ENCODE peak calls at places on chromosomes 1 and 21, in eight cellular contexts. N is NCI-H510A treated with DMSO at 0.1 percent for 48 hours; K is B cell; L is activated T-cell treated with anti-CD3 and anti-CD28 coated beads for 48 hours; E is mucosa of descending colon; M is G401; S is stimulated activated CD8-positive, alpha-beta memory T cell treated with anti-CD3 and anti-CD28 coated beads, Interleukin-4, amount 100 ng/mL, for 1 hour; D is stimulated activated CD4-positive, alpha-beta T cell treated with anti-CD3 and anti-CD28 coated beads, Interleukin-2, amount 100 ng/mL, for 24 hours. O is an unnamed sample.

GRCh38 chr1:85656948-85657347 is 51.3 kb downstream of the ZNHIT6 start:
- DNase-seq in E (no peak), N (no peak), K (no peak), S (no peak), L (no peak), M (no peak), D (no peak), O (no peak)

GRCh38 chr1:27099904-27100796 is 54.8 kb downstream of the SLC9A1 start:
- DNase-seq in N (peak), M (no peak), S (no peak), L (no peak), D (no peak), K (no peak), E (peak), O (no peak)

GRCh38 chr1:183699643-183700160 is 46.6 kb upstream of the APOBEC4 start:
- DNase-seq in M (no peak), L (no peak), D (no peak), N (no peak), S (no peak), E (no peak), K (no peak), O (no peak)

GRCh38 chr1:241274693-241275092 is 82.3 kb downstream of the RGS7 start:
- DNase-seq in K (no peak), E (no peak), D (no peak), L (no peak), S (no peak), N (no peak), M (no peak), O (no peak)

GRCh38 chr1:47423872-47424271 is 7.8 kb downstream of the FOXE3 start:
- DNase-seq in M (no peak), N (no peak), D (no peak), S (no peak), K (no peak), E (no peak), L (no peak), O (no peak)

GRCh38 chr1:161008857-161009554 is 11.9 kb downstream of the F11R start:
- DNase-seq in D (no peak), K (no peak), M (no peak), L (no peak), N (no peak), S (no peak), E (no peak), O (no peak)

GRCh38 chr21:38386967-38387366 is 111.3 kb downstream of the ERG start:
- DNase-seq in N (no peak), K (no peak), L (no peak), M (no peak), E (no peak), S (no peak), D (no peak), O (no peak)

GRCh38 chr1:205994342-205994741 is 8.9 kb downstream of the RAB7B start:
- DNase-seq in N (no peak), S (no peak), L (no peak), E (no peak), D (no peak), M (no peak), K (no peak), O (peak)

GRCh38 chr1:81437213-81437612 is 363.5 kb upstream of the ADGRL2 start:
- DNase-seq in K (no peak), M (no peak), N (no peak), D (no peak), L (no peak), E (no peak), S (no peak), O (no peak)

GRCh38 chr1:169236143-169236542 is 129.7 kb downstream of the ATP1B1 start:
- DNase-seq in M (peak), E (no peak), L (no peak), S (no peak), K (no peak), D (no peak), N (no peak), O (no peak)

GRCh38 chr21:29300547-29301138 is 1.9 kb downstream of the BACH1 start:
- DNase-seq in D (no peak), S (no peak), N (peak), L (no peak), E (no peak), M (no peak), K (no peak), O (no peak)

GRCh38 chr1:17564458-17565393 is 25.2 kb downstream of the ARHGEF10L start:
- DNase-seq in M (no peak), D (no peak), K (no peak), S (no peak), L (no peak), N (no peak), E (no peak), O (peak)

GRCh38 chr1:208709981-208710380 is 465.8 kb upstream of the PLXNA2 start:
- DNase-seq in E (no peak), N (no peak), L (no peak), S (no peak), M (no peak), D (no peak), K (no peak), O (no peak)

GRCh38 chr1:43464840-43465693 is 11.3 kb upstream of the HYI start:
- DNase-seq in K (no peak), E (no peak), N (no peak), S (no peak), L (no peak), D (no peak), M (peak), O (no peak)

GRCh38 chr1:207848234-207848633 is 62.7 kb downstream of the CD34 start:
- DNase-seq in S (no peak), E (peak), L (peak), K (no peak), N (peak), D (peak), M (no peak), O (no peak)

GRCh38 chr1:9942399-9942938 is 722 bp downstream of the LZIC start:
- DNase-seq in S (no peak), M (peak), E (no peak), D (peak), N (peak), L (no peak), K (peak), O (peak)

GRCh38 chr1:31760901-31761470 is 3.2 kb downstream of the ADGRB2 start:
- DNase-seq in L (no peak), D (peak), N (peak), E (no peak), M (peak), S (peak), K (peak), O (peak)

GRCh38 chr21:17003763-17004373 is 509.0 kb upstream of the CXADR start:
- DNase-seq in K (no peak), M (no peak), N (no peak), E (no peak), L (no peak), S (no peak), D (no peak), O (peak)

GRCh38 chr1:119286587-119287181 is 81.9 kb upstream of the HAO2 start:
- DNase-seq in E (no peak), K (no peak), N (peak), M (peak), S (no peak), D (peak), L (peak), O (peak)